ENCODE peak calls at places on chromosomes 11 and 22, in nine cellular contexts. One of them, this sample, is unnamed.

GRCh38 chr11:67352546-67353316 is 615 bp downstream of the POLD4 start:
- DNase-seq in ELF-1: no peak
- DNase-seq in GM19239: no peak
- DNase-seq in hypothalamus: no peak
- DNase-seq in EL: peak; percentile 52
- DNase-seq in NT2/D1: no peak
- DNase-seq in HAP-1: no peak
- DNase-seq in GM06990: no peak
- DNase-seq in ovary: peak; percentile 64
- DNase-seq in this sample: peak; percentile 81

GRCh38 chr11:10866893-10867331 is 9.1 kb upstream of the ZBED5 start:
- DNase-seq in GM19239: no peak
- DNase-seq in HAP-1: no peak
- DNase-seq in ovary: no peak
- DNase-seq in GM06990: no peak
- DNase-seq in ELF-1: peak; percentile 14
- DNase-seq in NT2/D1: no peak
- DNase-seq in hypothalamus: no peak
- DNase-seq in EL: peak; percentile 69
- DNase-seq in this sample: no peak

GRCh38 chr22:49934144-49934890 is 15.9 kb downstream of the CRELD2 start:
- DNase-seq in EL: peak; percentile 26
- DNase-seq in GM06990: no peak
- DNase-seq in NT2/D1: no peak
- DNase-seq in ovary: peak; percentile 71
- DNase-seq in hypothalamus: peak; percentile 20
- DNase-seq in GM19239: no peak
- DNase-seq in HAP-1: no peak
- DNase-seq in ELF-1: no peak
- DNase-seq in this sample: peak; percentile 56

GRCh38 chr11:78653294-78653909 is 78.7 kb upstream of the NARS2 start:
- DNase-seq in ovary: no peak
- DNase-seq in NT2/D1: no peak
- DNase-seq in HAP-1: no peak
- DNase-seq in EL: no peak
- DNase-seq in GM06990: no peak
- DNase-seq in ELF-1: no peak
- DNase-seq in GM19239: no peak
- DNase-seq in hypothalamus: no peak
- DNase-seq in this sample: no peak

GRCh38 chr11:9646324-9646723 is 17.6 kb upstream of the SWAP70 start:
- DNase-seq in GM19239: no peak
- DNase-seq in ovary: no peak
- DNase-seq in ELF-1: no peak
- DNase-seq in hypothalamus: no peak
- DNase-seq in GM06990: no peak
- DNase-seq in HAP-1: no peak
- DNase-seq in EL: no peak
- DNase-seq in NT2/D1: no peak
- DNase-seq in this sample: no peak

GRCh38 chr22:48105254-48105653 is 1342.8 kb downstream of the TBC1D22A start:
- DNase-seq in ELF-1: no peak
- DNase-seq in NT2/D1: no peak
- DNase-seq in HAP-1: no peak
- DNase-seq in hypothalamus: no peak
- DNase-seq in EL: no peak
- DNase-seq in ovary: no peak
- DNase-seq in GM19239: no peak
- DNase-seq in GM06990: no peak
- DNase-seq in this sample: no peak

GRCh38 chr11:4464216-4465159 is 15.4 kb downstream of the OR52K2 start:
- DNase-seq in EL: peak; percentile 31
- DNase-seq in NT2/D1: no peak
- DNase-seq in ELF-1: peak; percentile 6
- DNase-seq in GM06990: no peak
- DNase-seq in HAP-1: no peak
- DNase-seq in hypothalamus: no peak
- DNase-seq in ovary: no peak
- DNase-seq in GM19239: no peak
- DNase-seq in this sample: no peak

GRCh38 chr22:36588285-36588684 is 59.3 kb upstream of the EIF3D start:
- DNase-seq in GM19239: no peak
- DNase-seq in GM06990: no peak
- DNase-seq in HAP-1: no peak
- DNase-seq in EL: no peak
- DNase-seq in NT2/D1: no peak
- DNase-seq in hypothalamus: no peak
- DNase-seq in ELF-1: no peak
- DNase-seq in ovary: no peak
- DNase-seq in this sample: no peak

GRCh38 chr22:45717787-45718186 is 46.2 kb downstream of the ATXN10 start:
- DNase-seq in hypothalamus: no peak
- DNase-seq in NT2/D1: no peak
- DNase-seq in ovary: no peak
- DNase-seq in GM06990: no peak
- DNase-seq in ELF-1: no peak
- DNase-seq in GM19239: no peak
- DNase-seq in HAP-1: no peak
- DNase-seq in EL: peak; percentile 81
- DNase-seq in this sample: no peak

GRCh38 chr11:92627615-92628201 is 341.7 kb upstream of the MTNR1B start:
- DNase-seq in GM06990: no peak
- DNase-seq in EL: peak; percentile 71
- DNase-seq in ovary: no peak
- DNase-seq in HAP-1: no peak
- DNase-seq in hypothalamus: no peak
- DNase-seq in ELF-1: no peak
- DNase-seq in NT2/D1: no peak
- DNase-seq in GM19239: no peak
- DNase-seq in this sample: no peak

GRCh38 chr22:27888310-27888709 is 30.7 kb downstream of the PITPNB start:
- DNase-seq in NT2/D1: no peak
- DNase-seq in hypothalamus: no peak
- DNase-seq in GM06990: no peak
- DNase-seq in HAP-1: no peak
- DNase-seq in ovary: no peak
- DNase-seq in EL: no peak
- DNase-seq in GM19239: no peak
- DNase-seq in ELF-1: no peak
- DNase-seq in this sample: no peak

GRCh38 chr11:33065445-33066178 is 26.2 kb downstream of the TCP11L1 start:
- DNase-seq in GM06990: peak; percentile 73
- DNase-seq in hypothalamus: peak; percentile 61
- DNase-seq in ovary: peak; percentile 59
- DNase-seq in NT2/D1: peak; percentile 40
- DNase-seq in ELF-1: peak; percentile 93
- DNase-seq in GM19239: peak; percentile 21
- DNase-seq in HAP-1: peak; percentile 82
- DNase-seq in EL: peak; percentile 65
- DNase-seq in this sample: peak; percentile 43

GRCh38 chr22:41028841-41029240 is 63.6 kb upstream of the EP300 start:
- DNase-seq in ELF-1: no peak
- DNase-seq in EL: peak; percentile 93
- DNase-seq in ovary: no peak
- DNase-seq in GM19239: no peak
- DNase-seq in hypothalamus: no peak
- DNase-seq in HAP-1: no peak
- DNase-seq in NT2/D1: no peak
- DNase-seq in GM06990: no peak
- DNase-seq in this sample: no peak

GRCh38 chr11:94557992-94558391 is 9.2 kb upstream of the PIWIL4 start:
- DNase-seq in ovary: no peak
- DNase-seq in EL: peak; percentile 38
- DNase-seq in ELF-1: no peak
- DNase-seq in NT2/D1: no peak
- DNase-seq in HAP-1: no peak
- DNase-seq in GM06990: no peak
- DNase-seq in hypothalamus: no peak
- DNase-seq in GM19239: no peak
- DNase-seq in this sample: no peak

GRCh38 chr11:72591785-72592490 is 82.3 kb downstream of the PDE2A start:
- DNase-seq in ovary: no peak
- DNase-seq in HAP-1: no peak
- DNase-seq in hypothalamus: peak; percentile 42
- DNase-seq in GM19239: no peak
- DNase-seq in GM06990: peak; percentile 39
- DNase-seq in NT2/D1: no peak
- DNase-seq in ELF-1: no peak
- DNase-seq in EL: no peak
- DNase-seq in this sample: peak; percentile 59

GRCh38 chr22:22031183-22031560 is 48.6 kb upstream of the TOP3B start:
- DNase-seq in GM06990: peak; percentile 61
- DNase-seq in ovary: no peak
- DNase-seq in ELF-1: no peak
- DNase-seq in hypothalamus: no peak
- DNase-seq in HAP-1: no peak
- DNase-seq in EL: no peak
- DNase-seq in GM19239: no peak
- DNase-seq in NT2/D1: no peak
- DNase-seq in this sample: peak; percentile 73

GRCh38 chr11:46640034-46640788 is 22.9 kb downstream of the ATG13 start:
- DNase-seq in HAP-1: no peak
- DNase-seq in GM06990: no peak
- DNase-seq in hypothalamus: no peak
- DNase-seq in ovary: no peak
- DNase-seq in NT2/D1: no peak
- DNase-seq in GM19239: no peak
- DNase-seq in EL: no peak
- DNase-seq in ELF-1: no peak
- DNase-seq in this sample: no peak

GRCh38 chr11:130144129-130144528 is 15.5 kb upstream of the ST14 start:
- DNase-seq in EL: no peak
- DNase-seq in NT2/D1: no peak
- DNase-seq in HAP-1: no peak
- DNase-seq in GM19239: no peak
- DNase-seq in GM06990: no peak
- DNase-seq in ovary: no peak
- DNase-seq in ELF-1: no peak
- DNase-seq in hypothalamus: peak; percentile 33
- DNase-seq in this sample: no peak

GRCh38 chr11:2509481-2510001 is 64.7 kb downstream of the KCNQ1 start:
- DNase-seq in hypothalamus: no peak
- DNase-seq in ovary: peak; percentile 12
- DNase-seq in GM06990: no peak
- DNase-seq in ELF-1: no peak
- DNase-seq in EL: no peak
- DNase-seq in NT2/D1: no peak
- DNase-seq in HAP-1: no peak
- DNase-seq in GM19239: no peak
- DNase-seq in this sample: peak; percentile 17

GRCh38 chr11:65041206-65042035 is at the start of gene SAC3D1:
- DNase-seq in GM19239: peak; percentile 62
- DNase-seq in hypothalamus: no peak
- DNase-seq in EL: no peak
- DNase-seq in GM06990: no peak
- DNase-seq in ELF-1: peak; percentile 75
- DNase-seq in NT2/D1: peak; percentile 43
- DNase-seq in HAP-1: peak; percentile 39
- DNase-seq in ovary: no peak
- DNase-seq in this sample: peak; percentile 89

GRCh38 chr11:50298182-50298988 is 265.7 kb downstream of the OR4C45 start:
- DNase-seq in ovary: no peak
- DNase-seq in EL: no peak
- DNase-seq in GM06990: peak; percentile 9
- DNase-seq in NT2/D1: peak; percentile 90
- DNase-seq in GM19239: no peak
- DNase-seq in ELF-1: no peak
- DNase-seq in HAP-1: no peak
- DNase-seq in hypothalamus: no peak
- DNase-seq in this sample: peak; percentile 1

GRCh38 chr11:121671276-121672168 is 218.8 kb upstream of the SORL1-AS1 start:
- DNase-seq in NT2/D1: no peak
- DNase-seq in GM06990: no peak
- DNase-seq in ELF-1: no peak
- DNase-seq in GM19239: no peak
- DNase-seq in HAP-1: no peak
- DNase-seq in EL: no peak
- DNase-seq in ovary: no peak
- DNase-seq in hypothalamus: peak; percentile 89
- DNase-seq in this sample: no peak

GRCh38 chr11:61281581-61282250 is 13.4 kb downstream of the VWCE start:
- DNase-seq in GM06990: peak; percentile 56
- DNase-seq in ELF-1: peak; percentile 82
- DNase-seq in ovary: peak; percentile 91
- DNase-seq in GM19239: no peak
- DNase-seq in HAP-1: peak; percentile 25
- DNase-seq in hypothalamus: no peak
- DNase-seq in NT2/D1: peak; percentile 50
- DNase-seq in EL: peak; percentile 25
- DNase-seq in this sample: peak; percentile 24

GRCh38 chr11:6962673-6963072 is 36.4 kb downstream of the ZNF215 start:
- DNase-seq in ovary: no peak
- DNase-seq in NT2/D1: no peak
- DNase-seq in GM19239: no peak
- DNase-seq in ELF-1: no peak
- DNase-seq in EL: no peak
- DNase-seq in hypothalamus: no peak
- DNase-seq in HAP-1: no peak
- DNase-seq in GM06990: peak; percentile 38
- DNase-seq in this sample: no peak

GRCh38 chr11:74462009-74462408 is 5.3 kb downstream of the KCNE3 start:
- DNase-seq in EL: no peak
- DNase-seq in HAP-1: no peak
- DNase-seq in hypothalamus: peak; percentile 16
- DNase-seq in ovary: peak; percentile 79
- DNase-seq in ELF-1: peak; percentile 79
- DNase-seq in GM06990: no peak
- DNase-seq in GM19239: no peak
- DNase-seq in NT2/D1: no peak
- DNase-seq in this sample: no peak

GRCh38 chr11:23947883-23948282 is 549.0 kb upstream of the LUZP2 start:
- DNase-seq in ovary: no peak
- DNase-seq in ELF-1: no peak
- DNase-seq in hypothalamus: no peak
- DNase-seq in NT2/D1: no peak
- DNase-seq in GM06990: no peak
- DNase-seq in EL: peak; percentile 48
- DNase-seq in GM19239: no peak
- DNase-seq in HAP-1: no peak
- DNase-seq in this sample: no peak

GRCh38 chr11:133520707-133521106 is 11.6 kb downstream of the OPCML start:
- DNase-seq in GM06990: no peak
- DNase-seq in hypothalamus: no peak
- DNase-seq in NT2/D1: no peak
- DNase-seq in ovary: no peak
- DNase-seq in HAP-1: no peak
- DNase-seq in EL: no peak
- DNase-seq in GM19239: no peak
- DNase-seq in ELF-1: no peak
- DNase-seq in this sample: no peak